ENCODE peak calls at places on chromosomes 13 and 19, in six cellular contexts. Q is left colon; A is effector memory CD4-positive, alpha-beta T cell; R is left ventricle myocardium superior; J is nephron progenitor cell; L is islet precursor cell. K is an unnamed sample.

GRCh38 chr13:104422668-104423067 is 1356.5 kb upstream of the SLC10A2 start:
- DNase-seq in Q (no peak), A (no peak), R (no peak), J (no peak), L (no peak), K (no peak)

GRCh38 chr19:11378319-11379189 is 4.1 kb downstream of the SWSAP1 start:
- DNase-seq in Q (peak), A (no peak), R (peak), J (peak), L (peak), K (peak)

GRCh38 chr19:4811328-4812131 is 20.0 kb downstream of the TICAM1 start:
- DNase-seq in Q (peak), A (peak), R (peak), J (peak), L (peak), K (peak)

GRCh38 chr19:13234518-13234917 is 84.3 kb downstream of the IER2 start:
- DNase-seq in Q (peak), A (peak), R (no peak), J (peak), L (no peak), K (peak)

GRCh38 chr19:30426864-30427263 is 54.7 kb downstream of the ZNF536 start:
- DNase-seq in Q (no peak), A (no peak), R (no peak), J (no peak), L (no peak), K (no peak)

GRCh38 chr19:10808937-10809655 is 26.9 kb downstream of the TMED1 start:
- DNase-seq in Q (no peak), A (peak), R (no peak), J (no peak), L (peak), K (no peak)

GRCh38 chr19:34365463-34366401 is 736 bp downstream of the GPI start:
- DNase-seq in Q (peak), A (no peak), R (peak), J (peak), L (peak), K (peak)

GRCh38 chr13:111469916-111470506 is 149.6 kb downstream of the TEX29 start:
- DNase-seq in Q (no peak), A (no peak), R (no peak), J (no peak), L (no peak), K (no peak)

GRCh38 chr13:19967619-19968018 is 9.1 kb downstream of the ZMYM2 start:
- DNase-seq in Q (no peak), A (no peak), R (no peak), J (no peak), L (no peak), K (no peak)